ENCODE peak calls at places on chromosomes 5 and 9, in six cellular contexts. N is stimulated activated CD4-positive, alpha-beta T cell treated with anti-CD3 and anti-CD28 coated beads, Interleukin-1b, Interleukin-23, amount 100 ng/mL, for 24 hours; G is stimulated activated naive CD8-positive, alpha-beta T cell treated with anti-CD3 and anti-CD28 coated beads, Interleukin-15, Interleukin-2, amounts not matched to agents 100 U/mL and 50 U/mL, for 24 hours; W is activated CD4-positive, alpha-beta T cell treated with anti-CD3 and anti-CD28 coated beads for 48 hours; C is HTR-8/SVneo; X is cardiac fibroblast. T is an unnamed sample.

GRCh38 chr9:94018628-94019027 is 63.5 kb upstream of the BARX1 start:
- DNase-seq in C (no peak), X (peak), G (no peak), N (no peak), W (no peak), T (no peak)

GRCh38 chr5:5787366-5787765 is 364.9 kb downstream of the ICE1 start:
- DNase-seq in C (no peak), N (no peak), W (no peak), G (no peak), X (no peak), T (no peak)

GRCh38 chr9:97906236-97906831 is 16.0 kb downstream of the TRMO start:
- DNase-seq in W (peak), X (no peak), G (no peak), N (no peak), C (no peak), T (no peak)

GRCh38 chr5:58407042-58407709 is 52.7 kb downstream of the PLK2 start:
- DNase-seq in G (no peak), W (no peak), C (peak), X (peak), N (no peak), T (no peak)

GRCh38 chr9:35367451-35367850 is 122.5 kb upstream of the RUSC2 start:
- DNase-seq in X (peak), W (no peak), C (peak), G (no peak), N (no peak), T (no peak)

GRCh38 chr9:6171667-6172066 is 43.9 kb upstream of the IL33 start:
- DNase-seq in N (no peak), X (no peak), C (no peak), W (no peak), G (no peak), T (no peak)

GRCh38 chr9:27539479-27540441 is 10.1 kb upstream of the MOB3B start:
- DNase-seq in G (no peak), W (no peak), X (peak), C (no peak), N (no peak), T (no peak)

GRCh38 chr5:95317085-95317484 is 32.2 kb upstream of the MCTP1 start:
- DNase-seq in G (no peak), N (no peak), W (no peak), C (no peak), X (no peak), T (no peak)

GRCh38 chr5:169336234-169336633 is 35.3 kb upstream of the SLIT3 start:
- DNase-seq in N (no peak), C (no peak), W (no peak), X (no peak), G (no peak), T (no peak)

GRCh38 chr5:134708301-134708700 is 30.0 kb upstream of the CAMLG start:
- DNase-seq in G (no peak), C (no peak), X (no peak), W (no peak), N (no peak), T (no peak)

GRCh38 chr9:20854444-20854843 is 170.4 kb downstream of the FOCAD start:
- DNase-seq in C (no peak), X (peak), G (no peak), W (no peak), N (no peak), T (no peak)

GRCh38 chr5:54470677-54471076 is 15.2 kb downstream of the HSPB3 start:
- DNase-seq in C (no peak), W (no peak), N (no peak), X (peak), G (no peak), T (no peak)

GRCh38 chr9:127801955-127802575 is 617 bp upstream of the FPGS start:
- DNase-seq in C (no peak), X (no peak), N (no peak), G (no peak), W (no peak), T (no peak)

GRCh38 chr5:109325456-109325855 is 84.3 kb downstream of the PJA2 start:
- DNase-seq in C (no peak), G (no peak), N (no peak), W (no peak), X (no peak), T (no peak)

GRCh38 chr5:81265101-81265500 is 32.0 kb downstream of the CKMT2 start:
- DNase-seq in N (no peak), C (no peak), W (no peak), G (no peak), X (peak), T (no peak)

GRCh38 chr9:72065076-72065475 is 4.7 kb upstream of the C9orf57 start:
- DNase-seq in N (no peak), C (no peak), W (no peak), X (peak), G (no peak), T (no peak)

GRCh38 chr5:132999246-132999645 is 27.1 kb downstream of the ZCCHC10 start:
- DNase-seq in G (no peak), C (no peak), W (no peak), X (no peak), N (no peak), T (no peak)

GRCh38 chr5:10451137-10451824 is 9.6 kb downstream of the ROPN1L start:
- DNase-seq in X (no peak), G (no peak), W (no peak), C (no peak), N (no peak), T (no peak)

GRCh38 chr5:123708074-123708806 is 196.3 kb downstream of the CSNK1G3 start:
- DNase-seq in C (peak), G (no peak), X (peak), N (no peak), W (no peak), T (no peak)

GRCh38 chr5:178983728-178984127 is 11.4 kb downstream of the GRM6 start:
- DNase-seq in X (no peak), C (no peak), W (no peak), N (no peak), G (no peak), T (no peak)

GRCh38 chr9:27799326-27799725 is 226.0 kb upstream of the C9orf72 start:
- DNase-seq in N (no peak), C (no peak), X (no peak), W (no peak), G (no peak), T (no peak)

T was measured in NCI-H1048.